ENCODE peak calls at places on chromosomes 11 and 22, in five cellular contexts. R is stimulated activated CD8-positive, alpha-beta memory T cell treated with anti-CD3 and anti-CD28 coated beads, Interleukin-7, amount 100 ng/mL, for 4 hours; T is mesenteric fat pad; P is cardiac muscle cell; K is astrocyte of the cerebellum. I is an unnamed sample.

GRCh38 chr22:37862570-37863325 is 13.5 kb downstream of the EIF3L start:
- DNase-seq in R (no peak), T (no peak), P (no peak), K (no peak), I (no peak)

GRCh38 chr22:35451602-35452001 is 51.7 kb downstream of the MCM5 start:
- DNase-seq in R (no peak), T (no peak), P (no peak), K (no peak), I (no peak)

GRCh38 chr11:31237819-31238771 is 131.4 kb downstream of the DCDC1 start:
- DNase-seq in R (no peak), T (no peak), P (no peak), K (no peak), I (no peak)

GRCh38 chr22:40121463-40121862 is 56.3 kb upstream of the TNRC6B start:
- DNase-seq in R (no peak), T (no peak), P (peak; percentile 34), K (no peak), I (no peak)

GRCh38 chr11:66842896-66843775 is at the start of gene RCE1:
- DNase-seq in R (peak; percentile 70), T (peak; percentile 99), P (peak; percentile 92), K (peak; percentile 66), I (peak; percentile 75)

GRCh38 chr11:123428221-123428631 is 1.8 kb upstream of the GRAMD1B start:
- DNase-seq in R (no peak), T (no peak), P (peak; percentile 13), K (no peak), I (no peak)

GRCh38 chr11:123062892-123063395 is 1.0 kb upstream of the HSPA8 start:
- DNase-seq in R (no peak), T (no peak), P (peak; percentile 52), K (no peak), I (no peak)

GRCh38 chr22:42468841-42469240 is 36.6 kb upstream of the NFAM1 start:
- DNase-seq in R (no peak), T (no peak), P (no peak), K (no peak), I (no peak)

GRCh38 chr11:72971611-72972010 is 157.4 kb downstream of the ATG16L2 start:
- DNase-seq in R (no peak), T (no peak), P (no peak), K (no peak), I (no peak)

GRCh38 chr11:32454993-32455392 is 19.7 kb upstream of the WT1 start:
- DNase-seq in R (no peak), T (no peak), P (no peak), K (no peak), I (no peak)

GRCh38 chr11:47251751-47252150 is 3.1 kb upstream of the ACP2 start:
- DNase-seq in R (no peak), T (no peak), P (no peak), K (no peak), I (no peak)

GRCh38 chr11:65425971-65426838 is 3.6 kb downstream of the NEAT1 start:
- DNase-seq in R (no peak), T (peak; percentile 47), P (no peak), K (no peak), I (no peak)

GRCh38 chr11:116312560-116313340 is 460.0 kb downstream of the BUD13 start:
- DNase-seq in R (no peak), T (no peak), P (no peak), K (peak; percentile 50), I (no peak)

GRCh38 chr22:27779650-27780049 is 21.9 kb downstream of the MN1 start:
- DNase-seq in R (no peak), T (no peak), P (no peak), K (no peak), I (no peak)

GRCh38 chr22:29121124-29121523 is 48.3 kb downstream of the KREMEN1 start:
- DNase-seq in R (no peak), T (no peak), P (no peak), K (no peak), I (no peak)

GRCh38 chr11:12679471-12679870 is 5.2 kb downstream of the TEAD1 start:
- DNase-seq in R (no peak), T (no peak), P (no peak), K (no peak), I (no peak)

GRCh38 chr11:77029829-77030228 is 4.4 kb upstream of the B3GNT6 start:
- DNase-seq in R (no peak), T (no peak), P (no peak), K (no peak), I (no peak)

GRCh38 chr22:29480512-29481264 is 670 bp downstream of the NEFH start:
- DNase-seq in R (no peak), T (no peak), P (peak; percentile 82), K (peak; percentile 5), I (no peak)

GRCh38 chr22:32858957-32859356 is 57.5 kb downstream of the TIMP3 start:
- DNase-seq in R (no peak), T (no peak), P (no peak), K (no peak), I (no peak)

GRCh38 chr11:33670250-33671011 is 30.2 kb downstream of the C11orf91 start:
- DNase-seq in R (no peak), T (no peak), P (no peak), K (no peak), I (no peak)

GRCh38 chr11:75347781-75348613 is 3.5 kb downstream of the ARRB1 start:
- DNase-seq in R (no peak), T (no peak), P (peak; percentile 52), K (no peak), I (no peak)

GRCh38 chr11:103888541-103888951 is 147.9 kb upstream of the DDI1 start:
- DNase-seq in R (no peak), T (no peak), P (no peak), K (no peak), I (no peak)

GRCh38 chr11:120517390-120518315 is 6.1 kb downstream of the GRIK4 start:
- DNase-seq in R (no peak), T (peak; percentile 55), P (peak; percentile 35), K (no peak), I (no peak)

GRCh38 chr22:27925331-27925730 is 6.3 kb upstream of the PITPNB start:
- DNase-seq in R (no peak), T (no peak), P (no peak), K (no peak), I (no peak)

I was measured in smooth muscle cell of the brain vasculature.